ENCODE peak calls at places on chromosomes 5 and 9, in four cellular contexts. U is heart left ventricle, W is ovary, G is uterus. C is an unnamed sample.

GRCh38 chr9:114364528-114365041 is 23.2 kb downstream of the AKNA start:
- DNase-seq in W (no peak), U (no peak), G (no peak), C (no peak)

GRCh38 chr9:68963416-68963815 is 50.5 kb downstream of the PRKACG start:
- DNase-seq in W (no peak), U (no peak), G (no peak), C (no peak)

GRCh38 chr5:74877624-74878304 is 11.6 kb upstream of the FAM169A start:
- DNase-seq in U (no peak), G (no peak), W (no peak), C (no peak)

GRCh38 chr5:1753490-1753889 is 46.1 kb downstream of the MRPL36 start:
- DNase-seq in W (no peak), U (no peak), G (no peak), C (no peak)

GRCh38 chr9:136644593-136645342 is 17.9 kb upstream of the EGFL7 start:
- DNase-seq in W (peak; percentile 61), U (peak; percentile 84), G (peak; percentile 54), C (peak; percentile 92)

GRCh38 chr9:137269231-137269772 is 8.2 kb upstream of the TOR4A start:
- DNase-seq in U (peak; percentile 61), W (no peak), G (no peak), C (peak; percentile 69)

GRCh38 chr9:94593459-94594345 is at the start of gene FBP2:
- DNase-seq in U (no peak), G (no peak), W (no peak), C (peak; percentile 28)

GRCh38 chr5:132426525-132427138 is 57.1 kb downstream of the SLC22A5 start:
- DNase-seq in G (peak; percentile 71), W (peak; percentile 50), U (peak; percentile 56), C (peak; percentile 91)

GRCh38 chr5:120139039-120139438 is 325.1 kb upstream of the PRR16 start:
- DNase-seq in G (no peak), U (peak; percentile 13), W (no peak), C (no peak)

GRCh38 chr5:146446861-146447733 is at the start of gene TCERG1:
- DNase-seq in G (peak; percentile 99), U (peak; percentile 100), W (peak; percentile 98), C (peak; percentile 99)
- TF ChIP-seq POLR2A in G (no peak), U (peak; percentile 27), W (peak; percentile 34), C (peak; percentile 16)

GRCh38 chr5:94830520-94830919 is 212.1 kb downstream of the SLF1 start:
- DNase-seq in G (no peak), U (no peak), W (no peak), C (no peak)
- TF ChIP-seq CTCF in G (no peak), U (no peak), W (no peak), C (no peak)

DNA sequence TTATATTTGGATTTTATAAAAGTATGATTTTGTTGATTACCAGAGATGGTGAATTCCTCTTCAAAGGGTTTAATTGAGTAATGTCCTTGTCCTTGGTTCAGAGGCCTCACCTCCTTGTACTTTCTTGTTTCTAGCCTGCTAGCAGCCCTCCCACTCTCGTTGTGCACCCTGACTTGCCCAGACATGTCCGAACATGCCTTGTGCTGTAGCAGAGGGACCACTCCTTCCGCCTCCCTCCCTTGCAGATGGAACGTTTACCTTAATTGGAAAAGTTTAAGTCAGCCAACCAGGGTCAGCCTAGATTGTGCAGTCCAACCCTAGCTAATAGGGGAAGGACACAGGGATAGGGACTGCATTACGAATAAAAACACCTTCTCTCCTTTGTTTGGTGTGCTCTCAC is 406.9 kb upstream of the NMUR2 start:
- DNase-seq in W (no peak), U (no peak), G (no peak), C (no peak)
- TF ChIP-seq POLR2A in W (no peak), U (no peak), G (no peak), C (no peak)

DNA sequence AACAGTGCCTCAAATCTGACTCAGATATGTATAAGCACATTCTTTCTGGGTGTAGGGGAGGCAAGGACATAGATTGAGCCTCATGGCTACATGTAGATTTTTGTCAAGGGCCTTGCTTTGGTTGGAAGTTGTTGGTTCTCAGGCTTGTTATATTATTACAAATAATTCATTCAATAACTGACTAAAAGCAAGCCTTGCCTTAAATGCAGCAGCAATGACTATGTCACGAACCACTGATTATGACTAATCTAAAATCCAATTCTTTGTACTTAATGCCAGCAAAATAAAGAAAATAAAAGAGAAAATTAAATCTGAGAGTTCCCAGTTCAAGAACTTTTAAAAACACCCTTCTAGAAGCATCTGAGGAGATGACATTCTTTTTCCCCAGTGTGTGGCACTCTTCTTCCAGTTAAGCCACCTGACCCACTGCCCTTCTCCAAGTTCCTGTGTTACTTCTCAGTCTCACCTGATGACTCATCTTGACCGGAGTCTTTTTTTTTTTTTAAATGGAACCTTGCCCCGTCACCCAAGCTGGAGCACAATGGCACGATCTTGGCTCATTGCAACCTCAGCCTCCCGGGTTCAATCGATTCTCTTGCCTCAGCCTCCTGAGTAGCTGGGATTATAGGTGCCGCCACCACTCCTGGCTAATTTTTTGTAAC is 223.9 kb upstream of the DAB2 start:
- DNase-seq in U (no peak), G (no peak), W (no peak), C (peak; percentile 46)
- TF ChIP-seq CTCF in U (no peak), G (no peak), W (no peak), C (no peak)

DNA sequence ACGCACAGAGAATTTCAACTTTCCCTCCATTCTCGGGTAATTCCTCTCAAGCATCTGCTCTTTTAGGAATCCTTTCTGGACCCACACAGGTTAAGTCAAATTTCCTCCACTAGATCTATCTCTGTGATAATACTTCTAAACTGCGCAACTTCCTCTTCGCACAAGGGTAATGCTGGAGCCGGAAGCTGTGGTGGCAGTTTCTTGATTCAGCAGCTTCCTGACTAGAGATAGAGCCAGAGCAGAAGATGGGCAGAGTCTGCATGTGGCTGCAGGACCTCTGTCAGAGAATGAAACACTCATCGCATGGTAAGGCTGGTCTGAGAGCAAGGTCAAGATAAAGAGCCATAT is 11.1 kb upstream of the CDC42SE2 start:
- DNase-seq in W (no peak), U (peak; percentile 48), G (no peak), C (no peak)
- TF ChIP-seq POLR2A in W (no peak), U (no peak), G (no peak), C (peak; percentile 73)

C was measured in Peyer's patch.